ENCODE peak calls at places on chromosomes 2 and 18, in nine cellular contexts. One of them, this sample, is unnamed.

GRCh38 chr2:44663471-44664073 is 277.9 kb upstream of the SIX3 start:
- DNase-seq in stimulated activated CD8-positive, alpha-beta memory T cell treated with anti-CD3 and anti-CD28 coated beads, Interleukin-4, amount 100 ng/mL, for 1 hour: no peak
- DNase-seq in GDM1: no peak
- DNase-seq in non-pigmented ciliary epithelial cell: no peak
- DNase-seq in lower lobe of right lung: no peak
- DNase-seq in adrenal gland: no peak
- DNase-seq in IMR-90: no peak
- DNase-seq in NCI-H446: no peak
- DNase-seq in neuronal stem cell: no peak
- DNase-seq in this sample: no peak

GRCh38 chr2:137677466-137677865 is 286.8 kb upstream of the HNMT start:
- DNase-seq in NCI-H446: no peak
- DNase-seq in adrenal gland: no peak
- DNase-seq in stimulated activated CD8-positive, alpha-beta memory T cell treated with anti-CD3 and anti-CD28 coated beads, Interleukin-4, amount 100 ng/mL, for 1 hour: no peak
- DNase-seq in neuronal stem cell: no peak
- DNase-seq in non-pigmented ciliary epithelial cell: no peak
- DNase-seq in IMR-90: no peak
- DNase-seq in GDM1: no peak
- DNase-seq in lower lobe of right lung: no peak
- DNase-seq in this sample: no peak

GRCh38 chr2:27809761-27810241 is 38.3 kb downstream of the MRPL33 start:
- DNase-seq in adrenal gland: no peak
- DNase-seq in IMR-90: peak
- DNase-seq in lower lobe of right lung: no peak
- DNase-seq in stimulated activated CD8-positive, alpha-beta memory T cell treated with anti-CD3 and anti-CD28 coated beads, Interleukin-4, amount 100 ng/mL, for 1 hour: no peak
- DNase-seq in NCI-H446: no peak
- DNase-seq in neuronal stem cell: no peak
- DNase-seq in non-pigmented ciliary epithelial cell: peak
- DNase-seq in GDM1: no peak
- DNase-seq in this sample: no peak

GRCh38 chr2:134401081-134401497 is 147.2 kb downstream of the MGAT5 start:
- DNase-seq in GDM1: no peak
- DNase-seq in non-pigmented ciliary epithelial cell: no peak
- DNase-seq in stimulated activated CD8-positive, alpha-beta memory T cell treated with anti-CD3 and anti-CD28 coated beads, Interleukin-4, amount 100 ng/mL, for 1 hour: no peak
- DNase-seq in IMR-90: peak
- DNase-seq in neuronal stem cell: no peak
- DNase-seq in NCI-H446: no peak
- DNase-seq in lower lobe of right lung: no peak
- DNase-seq in adrenal gland: no peak
- DNase-seq in this sample: no peak

GRCh38 chr18:6747646-6748045 is 18.1 kb downstream of the ARHGAP28 start:
- DNase-seq in non-pigmented ciliary epithelial cell: peak
- DNase-seq in lower lobe of right lung: no peak
- DNase-seq in IMR-90: peak
- DNase-seq in NCI-H446: no peak
- DNase-seq in stimulated activated CD8-positive, alpha-beta memory T cell treated with anti-CD3 and anti-CD28 coated beads, Interleukin-4, amount 100 ng/mL, for 1 hour: no peak
- DNase-seq in GDM1: no peak
- DNase-seq in adrenal gland: no peak
- DNase-seq in neuronal stem cell: no peak
- DNase-seq in this sample: no peak

GRCh38 chr2:1866402-1867091 is 122.2 kb upstream of the PXDN start:
- DNase-seq in neuronal stem cell: no peak
- DNase-seq in non-pigmented ciliary epithelial cell: no peak
- DNase-seq in stimulated activated CD8-positive, alpha-beta memory T cell treated with anti-CD3 and anti-CD28 coated beads, Interleukin-4, amount 100 ng/mL, for 1 hour: no peak
- DNase-seq in IMR-90: no peak
- DNase-seq in GDM1: no peak
- DNase-seq in lower lobe of right lung: no peak
- DNase-seq in adrenal gland: no peak
- DNase-seq in NCI-H446: no peak
- DNase-seq in this sample: no peak

GRCh38 chr2:240919161-240919781 is 13.1 kb downstream of the CROCC2 start:
- DNase-seq in GDM1: no peak
- DNase-seq in adrenal gland: peak
- DNase-seq in stimulated activated CD8-positive, alpha-beta memory T cell treated with anti-CD3 and anti-CD28 coated beads, Interleukin-4, amount 100 ng/mL, for 1 hour: no peak
- DNase-seq in NCI-H446: no peak
- DNase-seq in neuronal stem cell: no peak
- DNase-seq in IMR-90: no peak
- DNase-seq in lower lobe of right lung: no peak
- DNase-seq in non-pigmented ciliary epithelial cell: no peak
- DNase-seq in this sample: no peak

GRCh38 chr2:240916571-240917008 is 10.5 kb downstream of the CROCC2 start:
- DNase-seq in lower lobe of right lung: peak
- DNase-seq in adrenal gland: no peak
- DNase-seq in stimulated activated CD8-positive, alpha-beta memory T cell treated with anti-CD3 and anti-CD28 coated beads, Interleukin-4, amount 100 ng/mL, for 1 hour: no peak
- DNase-seq in IMR-90: peak
- DNase-seq in GDM1: no peak
- DNase-seq in NCI-H446: no peak
- DNase-seq in neuronal stem cell: no peak
- DNase-seq in non-pigmented ciliary epithelial cell: no peak
- DNase-seq in this sample: no peak

GRCh38 chr2:45156605-45157004 is 147.4 kb upstream of the SIX2 start:
- DNase-seq in adrenal gland: no peak
- DNase-seq in neuronal stem cell: no peak
- DNase-seq in GDM1: no peak
- DNase-seq in lower lobe of right lung: no peak
- DNase-seq in non-pigmented ciliary epithelial cell: no peak
- DNase-seq in stimulated activated CD8-positive, alpha-beta memory T cell treated with anti-CD3 and anti-CD28 coated beads, Interleukin-4, amount 100 ng/mL, for 1 hour: no peak
- DNase-seq in NCI-H446: no peak
- DNase-seq in IMR-90: no peak
- DNase-seq in this sample: no peak

GRCh38 chr18:23812566-23813440 is 123.5 kb downstream of the LAMA3 start:
- DNase-seq in neuronal stem cell: peak
- DNase-seq in lower lobe of right lung: no peak
- DNase-seq in NCI-H446: peak
- DNase-seq in stimulated activated CD8-positive, alpha-beta memory T cell treated with anti-CD3 and anti-CD28 coated beads, Interleukin-4, amount 100 ng/mL, for 1 hour: no peak
- DNase-seq in adrenal gland: no peak
- DNase-seq in non-pigmented ciliary epithelial cell: no peak
- DNase-seq in IMR-90: peak
- DNase-seq in GDM1: no peak
- DNase-seq in this sample: no peak

GRCh38 chr2:27889774-27890145 is 427 bp downstream of the RBKS start:
- DNase-seq in neuronal stem cell: peak
- DNase-seq in IMR-90: no peak
- DNase-seq in GDM1: no peak
- DNase-seq in NCI-H446: no peak
- DNase-seq in adrenal gland: peak
- DNase-seq in lower lobe of right lung: no peak
- DNase-seq in non-pigmented ciliary epithelial cell: no peak
- DNase-seq in stimulated activated CD8-positive, alpha-beta memory T cell treated with anti-CD3 and anti-CD28 coated beads, Interleukin-4, amount 100 ng/mL, for 1 hour: no peak
- DNase-seq in this sample: no peak